ENCODE peak calls at places on chromosomes 7 and 10, in five cellular contexts. N is sigmoid colon, M is transverse colon, C is H1, I is upper lobe of left lung. G is an unnamed sample.
A peak's percentile ranks its signal among the peaks of the same experiment; 100 is the strongest.

GRCh38 chr7:79114875-79115274 is 338.6 kb downstream of the MAGI2 start:
- DNase-seq in C (no peak), M (no peak), I (no peak), N (no peak), G (no peak)

GRCh38 chr10:14382531-14382930 is 51.8 kb upstream of the FRMD4A start:
- DNase-seq in M (no peak), N (no peak), C (no peak), I (no peak), G (no peak)

GRCh38 chr7:78326870-78327269 is 528.3 kb downstream of the PHTF2 start:
- DNase-seq in N (no peak), M (no peak), C (no peak), I (no peak), G (no peak)

GRCh38 chr10:86282664-86283465 is 83.7 kb downstream of the GRID1 start:
- DNase-seq in I (no peak), C (peak; percentile 35), M (no peak), N (peak; percentile 25), G (no peak)

GRCh38 chr10:92800122-92800521 is 48.2 kb upstream of the EXOC6 start:
- DNase-seq in M (no peak), C (no peak), N (no peak), I (no peak), G (no peak)

GRCh38 chr10:103884681-103885139 is 29.3 kb upstream of the SH3PXD2A start:
- DNase-seq in C (peak; percentile 61), M (peak; percentile 30), I (no peak), N (no peak), G (peak; percentile 30)

GRCh38 chr10:32139223-32140073 is 83.2 kb upstream of the KIF5B start:
- DNase-seq in N (peak; percentile 89), I (peak; percentile 93), C (peak; percentile 79), M (peak; percentile 86), G (peak; percentile 40)

GRCh38 chr10:128927821-128928220 is 539.2 kb upstream of the MGMT start:
- DNase-seq in N (peak; percentile 65), M (no peak), C (no peak), I (no peak), G (no peak)

GRCh38 chr7:34596887-34597286 is 61.1 kb upstream of the NPSR1 start:
- DNase-seq in M (no peak), N (no peak), I (no peak), C (no peak), G (no peak)

GRCh38 chr10:28054211-28054888 is 55.5 kb upstream of the ODAD2 start:
- DNase-seq in I (no peak), N (no peak), M (no peak), C (no peak), G (no peak)

GRCh38 chr7:39504963-39505362 is 61.2 kb upstream of the YAE1 start:
- DNase-seq in C (no peak), N (no peak), M (no peak), I (no peak), G (no peak)

GRCh38 chr7:139739863-139740597 is 37.8 kb downstream of the HIPK2 start:
- DNase-seq in N (no peak), M (peak; percentile 44), I (no peak), C (no peak), G (peak; percentile 52)
- H3K4me1 ChIP-seq in N (no peaks in the 10 kb centered on the region), M (peaks cover 42% of the 10 kb centered on the region), I (peaks cover 63% of the 10 kb centered on the region), C (peaks cover 2% of the 10 kb centered on the region), G (peaks cover 3% of the 10 kb centered on the region)

DNA sequence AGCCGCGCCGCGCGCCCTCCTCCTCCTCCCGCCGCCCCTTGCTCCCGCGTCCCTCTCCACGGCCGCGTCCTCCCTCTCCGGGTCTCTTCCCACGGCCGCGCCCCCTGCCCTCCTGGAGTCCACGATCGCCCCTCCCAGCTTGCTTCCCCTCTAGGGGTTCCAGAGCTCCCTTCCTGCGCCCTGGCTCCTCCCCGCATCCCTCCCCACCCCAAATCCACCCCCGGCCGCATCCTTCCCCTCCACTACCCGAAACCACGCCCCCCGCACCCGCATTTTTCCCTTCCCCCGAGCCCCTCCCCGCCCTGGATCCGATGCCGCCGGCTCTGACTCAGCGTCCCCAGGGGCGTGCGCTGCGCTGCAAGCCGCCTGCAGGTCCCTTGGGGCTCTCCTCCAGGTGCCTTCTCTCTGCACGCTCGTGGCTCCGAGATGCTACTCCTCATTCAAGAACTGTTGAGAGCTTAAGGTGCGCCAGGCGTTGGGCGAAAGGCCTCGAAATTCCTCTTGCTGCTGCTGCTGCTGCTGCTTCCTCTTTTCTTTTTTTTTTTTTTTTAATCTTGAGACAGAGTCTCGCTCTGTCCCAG is 347 bp upstream of the TMEM130 start:
- DNase-seq in N (peak; percentile 66), I (peak; percentile 30), C (peak; percentile 86), M (peak; percentile 26), G (no peak)
- H3K4me3 ChIP-seq in N (no peak overlapping the region), I (peak overlapping the region; percentile 49), C (peak overlapping the region; percentile 54), M (peak overlapping the region; percentile 22), G (peak overlapping the region; percentile 32)

GRCh38 chr7:121069346-121070100 is 81.0 kb downstream of the CPED1 start:
- DNase-seq in M (no peak), N (no peak), I (no peak), C (no peak), G (peak; percentile 32)
- TF ChIP-seq POLR2AphosphoS5 in M (no peak), N (no peak), I (no peak), C (no peak), G (peak; percentile 81)

DNA sequence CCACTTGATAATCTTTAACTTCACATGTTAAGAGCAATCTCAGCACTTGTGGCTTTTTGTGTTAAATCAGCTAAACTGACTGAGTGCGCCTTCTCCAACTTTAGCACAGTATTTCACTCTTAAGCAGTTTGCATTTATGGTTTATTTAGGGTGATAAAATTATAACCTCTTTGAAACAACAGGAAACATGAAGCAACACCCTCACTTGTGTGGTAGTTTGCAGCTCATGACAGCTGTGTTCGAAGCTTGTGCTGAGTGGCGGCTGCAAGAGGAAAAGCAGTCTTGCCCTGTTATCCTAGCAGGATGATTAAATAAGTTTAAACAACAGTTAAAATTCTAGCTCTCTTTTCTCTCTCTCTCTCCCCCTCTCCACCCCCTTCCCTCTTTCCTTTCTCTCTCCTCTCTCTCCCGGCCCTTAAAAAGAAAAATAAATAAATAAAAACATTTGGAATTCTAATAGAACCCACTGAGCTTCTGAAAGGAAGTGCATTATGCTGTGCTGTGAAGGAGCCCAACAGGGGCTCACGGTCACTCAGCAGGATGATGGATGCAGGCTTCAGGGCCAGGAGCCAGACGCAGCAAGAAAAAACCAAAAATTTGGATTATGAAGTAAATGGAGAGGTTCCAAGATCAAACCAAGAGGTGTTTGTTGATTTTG is 25.2 kb downstream of the OGDH start:
- DNase-seq in N (no peak), I (peak; percentile 58), M (no peak), C (no peak), G (no peak)
- H3K4me1 ChIP-seq in N (no peaks in the 10 kb centered on the region), I (peaks cover 80% of the 10 kb centered on the region), M (peaks cover 59% of the 10 kb centered on the region), C (peaks cover 17% of the 10 kb centered on the region), G (peaks cover 16% of the 10 kb centered on the region)

DNA sequence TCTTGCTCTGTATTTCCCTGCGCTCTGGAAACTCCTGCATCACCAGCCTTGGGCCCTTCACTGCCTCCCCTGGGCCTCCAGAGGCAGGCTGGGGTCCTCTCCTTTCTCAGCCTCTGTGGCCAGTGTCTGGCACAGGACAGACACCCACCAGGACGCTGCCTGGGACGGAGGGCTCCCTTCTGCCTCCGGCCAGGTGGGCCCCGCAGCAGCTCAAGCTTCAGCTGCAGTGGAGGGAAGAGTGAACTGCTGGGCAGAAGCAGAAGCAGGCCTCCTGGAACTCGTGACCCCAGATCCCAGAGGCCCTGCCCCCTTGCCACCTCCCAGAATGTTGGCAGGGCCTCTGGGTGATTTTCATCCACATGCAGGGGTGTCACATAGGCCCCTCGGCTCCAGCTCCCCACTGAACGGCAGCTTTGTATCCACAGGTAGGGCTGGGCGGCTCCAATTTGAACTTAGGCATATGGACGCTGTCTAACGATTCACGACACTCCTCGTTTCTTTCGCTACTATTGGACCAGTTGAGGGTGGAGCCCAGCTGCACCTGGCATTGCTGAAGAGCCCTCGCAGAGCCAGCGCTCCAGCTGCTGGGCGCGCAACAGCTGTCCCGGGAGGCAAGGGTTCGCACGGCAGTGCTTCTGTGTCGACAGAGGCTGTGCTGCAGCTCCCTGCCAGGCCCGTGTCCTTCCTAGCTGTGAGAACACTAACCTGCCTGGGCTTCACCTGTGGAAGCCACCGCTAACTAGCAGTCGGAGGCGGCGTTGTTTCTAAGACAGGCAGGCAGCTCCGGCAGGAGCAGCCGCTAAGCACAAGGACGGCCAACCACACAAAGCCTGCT is 18.4 kb upstream of the GPR146 start:
- DNase-seq in I (no peak), N (no peak), C (no peak), M (no peak), G (no peak)
- H3K4me3 ChIP-seq in I (no peak overlapping the region), N (no peak overlapping the region), C (no peak overlapping the region), M (no peak overlapping the region), G (no peak overlapping the region)

DNA sequence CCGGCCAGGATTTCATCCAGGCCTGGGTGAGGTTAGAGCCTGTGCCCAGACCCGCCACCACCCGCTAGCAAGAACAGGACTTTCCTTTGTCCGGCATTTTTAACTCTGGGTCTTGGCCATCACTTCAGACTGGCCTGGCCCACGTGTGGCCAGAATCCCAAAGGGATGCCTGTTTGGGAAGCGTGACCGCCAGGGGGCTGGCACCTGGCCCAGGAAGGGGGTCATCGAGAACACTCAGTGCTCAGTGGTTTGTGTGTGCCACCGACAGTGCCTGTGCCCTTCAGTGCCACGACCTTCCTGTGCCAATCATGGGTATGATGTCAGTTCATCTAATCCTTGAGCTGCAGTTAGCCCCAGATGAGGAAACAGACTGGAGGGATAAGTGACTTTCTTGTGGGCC is 85.0 kb downstream of the ZMIZ1 start:
- DNase-seq in C (no peak), I (no peak), N (no peak), M (no peak), G (no peak)
- TF ChIP-seq POLR2AphosphoS5 in C (no peak), I (no peak), N (no peak), M (no peak), G (peak; percentile 6)

GRCh38 chr7:24829787-24830186 is 72.5 kb upstream of the GSDME start:
- DNase-seq in I (no peak), C (no peak), M (no peak), N (no peak), G (no peak)
- H3K4me1 ChIP-seq in I (peaks cover 35% of the 10 kb centered on the region), C (no peaks in the 10 kb centered on the region), M (peaks cover 10% of the 10 kb centered on the region), N (no peaks in the 10 kb centered on the region), G (no peaks in the 10 kb centered on the region)

GRCh38 chr10:18400201-18400910 is 251.0 kb downstream of the NSUN6 start:
- DNase-seq in I (no peak), N (no peak), M (peak; percentile 88), C (no peak), G (no peak)

GRCh38 chr10:18401416-18402195 is 249.8 kb downstream of the NSUN6 start:
- DNase-seq in C (no peak), N (no peak), I (no peak), M (no peak), G (no peak)

GRCh38 chr10:18402766-18403346 is 248.5 kb downstream of the NSUN6 start:
- DNase-seq in I (no peak), N (no peak), M (no peak), C (no peak), G (no peak)

GRCh38 chr10:18399158-18399557 is 252.2 kb downstream of the NSUN6 start:
- DNase-seq in M (no peak), I (no peak), C (no peak), N (no peak), G (no peak)

DNA sequence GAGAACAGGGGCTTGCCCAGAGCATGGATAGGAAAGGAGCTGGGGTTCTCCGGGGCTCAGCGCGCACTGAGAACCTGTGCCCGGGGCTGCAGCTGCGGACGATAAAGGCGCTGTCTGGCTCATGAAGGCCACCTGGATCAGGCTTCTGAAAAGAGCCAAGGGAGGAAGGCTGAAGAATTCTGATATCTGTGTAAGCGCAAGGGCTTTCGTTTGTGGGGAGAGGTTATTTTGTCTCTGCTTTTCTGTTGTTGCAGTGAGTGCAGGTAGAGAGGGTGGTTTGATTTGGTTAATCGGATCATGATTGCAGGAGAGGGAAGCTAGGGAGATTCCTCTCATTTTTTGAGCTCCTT is 250.5 kb downstream of the NSUN6 start:
- DNase-seq in I (no peak), C (peak; percentile 61), N (no peak), M (peak; percentile 30), G (no peak)
- H3K4me3 ChIP-seq in I (peak overlapping the region; percentile 23), C (peak overlapping the region; percentile 40), N (no peak overlapping the region), M (peak overlapping the region; percentile 37), G (peak overlapping the region; percentile 27)

GRCh38 chr10:6382081-6382480 is 179.3 kb downstream of the PFKFB3 start:
- DNase-seq in I (peak; percentile 48), M (peak; percentile 15), N (peak; percentile 77), C (no peak), G (no peak)
- TF ChIP-seq POLR2AphosphoS5 in I (no peak), M (peak; percentile 67), N (peak; percentile 58), C (no peak), G (no peak)